ENCODE peak calls at places on chromosomes 7 and 10, in ten cellular contexts. V is OCI-LY7, B is spleen, J is tibial artery, G is brain microvascular endothelial cell, C is astrocyte, Z is heart right ventricle, P is PC-9, Y is AG04450, R is K562. K is an unnamed sample.

GRCh38 chr10:98170249-98171117 is 36.0 kb downstream of the R3HCC1L start:
- DNase-seq in P (peak), R (peak), G (peak), J (peak), Y (peak), V (peak), B (no peak), C (peak), Z (no peak), K (peak)

GRCh38 chr7:145868935-145869334 is 247.7 kb upstream of the CNTNAP2 start:
- DNase-seq in R (no peak), V (no peak), B (no peak), J (no peak), C (no peak), G (no peak), Y (no peak), P (no peak), Z (no peak), K (no peak)

GRCh38 chr10:31694929-31695837 is 233.4 kb downstream of the ARHGAP12 start:
- DNase-seq in V (no peak), G (no peak), C (no peak), Y (no peak), B (no peak), R (no peak), J (no peak), Z (no peak), P (no peak), K (no peak)

GRCh38 chr10:34010891-34011290 is 676.4 kb upstream of the NRP1 start:
- DNase-seq in C (peak), V (no peak), J (no peak), Z (no peak), B (no peak), G (peak), R (no peak), Y (no peak), P (no peak), K (no peak)

GRCh38 chr7:16044620-16045019 is 358.1 kb upstream of the MEOX2 start:
- DNase-seq in B (no peak), V (no peak), Y (no peak), R (no peak), P (no peak), G (no peak), C (no peak), Z (no peak), J (no peak), K (no peak)

GRCh38 chr10:118980870-118981269 is 48.6 kb upstream of the NANOS1 start:
- DNase-seq in J (no peak), B (no peak), Y (no peak), P (no peak), V (no peak), C (no peak), G (no peak), Z (no peak), R (no peak), K (no peak)

GRCh38 chr10:69361303-69361614 is 55.5 kb downstream of the TACR2 start:
- DNase-seq in Y (no peak), C (no peak), V (no peak), G (no peak), J (no peak), Z (no peak), B (no peak), P (no peak), R (no peak), K (no peak)

GRCh38 chr7:341841-342638 is 52.1 kb downstream of the FOXL3 start:
- DNase-seq in Z (peak), B (no peak), C (no peak), J (no peak), Y (no peak), V (no peak), G (no peak), R (no peak), P (no peak), K (no peak)

GRCh38 chr7:50608196-50608906 is 43.1 kb upstream of the DDC start:
- DNase-seq in C (no peak), B (no peak), P (no peak), R (no peak), Z (no peak), J (no peak), G (no peak), V (peak), Y (no peak), K (no peak)

GRCh38 chr10:121974535-121975294 is at the start of gene NSMCE4A:
- DNase-seq in P (peak), B (peak), G (peak), R (peak), C (peak), V (peak), J (peak), Y (peak), Z (peak), K (peak)
- TF ChIP-seq CTCF in P (no peak), B (no peak), G (no peak), R (peak), C (no peak), V (peak), J (peak), Y (peak), Z (peak), K (peak)

DNA sequence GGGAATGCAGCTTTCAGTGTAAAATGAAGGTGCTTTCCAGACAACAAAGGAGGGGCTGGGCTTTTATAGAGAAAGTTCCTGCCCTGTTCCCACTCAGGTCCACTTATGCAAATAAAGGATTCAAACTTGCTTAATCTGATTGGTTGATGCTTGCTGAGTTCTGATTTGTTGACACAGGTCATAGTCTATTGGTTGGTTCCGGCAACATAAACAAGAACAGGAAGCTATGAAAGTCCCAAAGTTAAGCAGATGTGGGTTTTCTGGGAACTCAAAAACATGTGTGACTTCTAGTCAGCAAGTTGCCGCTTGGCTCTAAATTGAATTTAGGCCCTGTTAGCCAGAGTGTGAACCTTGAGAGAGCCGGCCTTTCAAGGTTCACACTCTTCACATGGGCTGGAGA is 194.2 kb upstream of the SVIL start:
- DNase-seq in C (no peak), B (no peak), P (no peak), Z (no peak), R (no peak), J (no peak), G (no peak), Y (no peak), V (no peak), K (no peak)
- H3K27ac ChIP-seq in C (no peak), B (no peak), P (peak), Z (no peak), R (no peak), J (no peak), G (no peak), Y (no peak), V (no peak), K (no peak)

DNA sequence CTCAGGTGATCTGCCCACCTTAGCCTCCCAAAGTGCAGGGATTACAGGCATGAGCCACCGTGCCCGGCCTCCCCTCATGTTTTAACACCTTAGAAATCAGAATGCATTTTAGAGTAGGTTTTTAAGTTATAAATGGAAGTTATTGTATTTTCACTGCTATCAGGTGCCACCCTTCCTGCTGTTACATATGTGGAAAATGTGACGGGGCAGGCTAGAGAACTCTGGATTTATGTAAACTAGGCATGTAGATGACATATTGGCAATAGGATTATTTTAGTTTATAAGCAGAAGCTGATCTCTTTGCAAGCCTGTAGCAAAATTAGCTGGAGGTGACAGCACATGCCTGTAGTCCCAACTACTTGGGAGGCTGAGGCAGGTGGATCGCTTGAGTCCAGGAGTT is 2.1 kb downstream of the CASP2 start:
- DNase-seq in P (no peak), Y (no peak), J (no peak), V (no peak), C (no peak), Z (no peak), B (no peak), G (no peak), R (no peak), K (no peak)
- H3K4me3 ChIP-seq in P (peak), Y (peak), J (no peak), V (peak), C (no peak), Z (no peak), B (no peak), G (no peak), R (peak), K (no peak)

GRCh38 chr7:27144799-27145166 is 1.3 kb upstream of the HOXA5 start:
- DNase-seq in B (peak), J (no peak), P (no peak), R (no peak), V (no peak), C (no peak), Z (no peak), Y (no peak), G (no peak), K (no peak)

GRCh38 chr7:27142562-27143021 is 889 bp downstream of the HOXA5 start:
- DNase-seq in Y (no peak), R (no peak), Z (no peak), C (no peak), G (no peak), V (no peak), P (no peak), J (no peak), B (no peak), K (no peak)

GRCh38 chr7:27141591-27142561 is 1.6 kb downstream of the HOXA5 start:
- DNase-seq in R (no peak), B (peak), Y (no peak), J (no peak), Z (no peak), G (no peak), P (no peak), V (no peak), C (no peak), K (no peak)

GRCh38 chr7:27143950-27144798 is 693 bp upstream of the HOXA5 start:
- DNase-seq in V (no peak), R (no peak), P (no peak), C (no peak), Y (no peak), Z (no peak), B (peak), J (no peak), G (no peak), K (no peak)

DNA sequence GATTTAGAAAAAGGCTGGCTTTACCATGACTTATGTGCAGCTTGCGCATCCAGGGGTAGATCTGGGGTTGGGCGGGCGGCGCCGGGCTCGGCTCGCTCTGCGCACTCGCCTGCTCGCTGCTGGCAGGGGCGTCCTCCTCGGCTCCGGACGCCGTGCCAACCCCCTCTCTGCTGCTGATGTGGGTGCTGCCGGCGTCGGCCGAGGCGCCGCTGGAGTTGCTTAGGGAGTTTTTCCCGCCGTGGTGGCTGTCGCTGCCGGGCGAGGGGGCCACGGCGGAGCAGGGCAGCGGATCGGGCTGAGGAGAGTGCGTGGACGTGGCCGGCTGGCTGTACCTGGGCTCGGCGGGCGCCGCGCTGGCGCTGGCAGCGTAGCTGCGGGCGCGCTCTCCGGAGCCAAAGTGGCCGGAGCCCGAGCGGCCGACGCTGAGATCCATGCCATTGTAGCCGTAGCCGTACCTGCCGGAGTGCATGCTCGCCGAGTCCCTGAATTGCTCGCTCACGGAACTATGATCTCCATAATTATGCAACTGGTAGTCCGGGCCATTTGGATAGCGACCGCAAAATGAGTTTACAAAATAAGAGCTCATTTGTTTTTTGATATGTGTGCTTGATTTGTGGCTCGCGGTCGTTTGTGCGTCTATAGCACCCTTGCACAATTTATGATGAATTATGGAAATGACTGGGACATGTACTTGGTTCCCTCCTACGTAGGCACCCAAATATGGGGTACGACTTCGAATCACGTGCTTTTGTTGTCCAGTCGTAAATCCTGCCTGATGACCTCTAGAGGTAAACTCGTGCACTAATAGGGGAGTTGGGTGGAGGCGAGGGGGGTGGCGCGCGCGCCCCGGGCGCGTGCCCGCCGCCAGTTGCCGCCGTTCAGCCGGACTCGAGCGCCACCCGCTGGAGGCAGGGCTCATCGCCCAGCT is at the start of gene HOXA5:
- DNase-seq in Y (peak), J (peak), V (peak), G (no peak), Z (no peak), B (peak), C (peak), R (no peak), P (no peak), K (peak)
- TF ChIP-seq CTCF in Y (peak), J (peak), V (peak), G (peak), Z (peak), B (peak), C (peak), R (no peak), P (no peak), K (peak)

GRCh38 chr10:70494536-70494935 is 16.0 kb downstream of the PALD1 start:
- DNase-seq in Y (no peak), V (no peak), P (no peak), R (no peak), B (no peak), C (no peak), G (no peak), Z (no peak), J (no peak), K (no peak)

GRCh38 chr10:70492786-70493659 is 14.5 kb downstream of the PALD1 start:
- DNase-seq in G (no peak), V (peak), C (peak), Z (no peak), Y (no peak), R (no peak), P (no peak), J (peak), B (peak), K (no peak)

GRCh38 chr10:70495691-70496261 is 17.2 kb downstream of the PALD1 start:
- DNase-seq in G (no peak), V (no peak), J (no peak), R (no peak), C (no peak), Z (no peak), Y (no peak), B (no peak), P (no peak), K (no peak)

GRCh38 chr10:70494966-70495365 is 16.4 kb downstream of the PALD1 start:
- DNase-seq in P (no peak), Z (peak), J (peak), Y (no peak), C (no peak), G (no peak), R (no peak), B (peak), V (no peak), K (no peak)

GRCh38 chr10:70493660-70494234 is 15.2 kb downstream of the PALD1 start:
- DNase-seq in J (no peak), V (peak), B (peak), R (peak), G (no peak), Y (no peak), P (no peak), Z (no peak), C (no peak), K (peak)
- H3K27ac ChIP-seq in J (no peak), V (peak), B (peak), R (no peak), G (no peak), Y (no peak), P (no peak), Z (peak), C (no peak), K (no peak)